ENCODE peak calls at places on chromosomes 11 and 22, in six cellular contexts. A is cardiac fibroblast, O is upper lobe of right lung, I is fibroblast of the aortic adventitia, W is HFF-Myc, Q is fibroblast of pulmonary artery. D is an unnamed sample.

GRCh38 chr22:29665486-29665885 is 54.3 kb upstream of the CABP7 start:
- DNase-seq in A (no peak), O (no peak), I (no peak), W (no peak), Q (no peak), D (no peak)

GRCh38 chr11:94183886-94184264 is 55.2 kb downstream of the PANX1 start:
- DNase-seq in A (peak), O (peak), I (peak), W (no peak), Q (peak), D (no peak)

GRCh38 chr11:84384637-84385227 is 1098.6 kb upstream of the CCDC90B start:
- DNase-seq in A (peak), O (no peak), I (peak), W (peak), Q (peak), D (no peak)

GRCh38 chr11:28666632-28667031 is 558.4 kb downstream of the METTL15 start:
- DNase-seq in A (no peak), O (no peak), I (peak), W (peak), Q (no peak), D (peak)

GRCh38 chr11:74678591-74679512 is 52.4 kb downstream of the CHRDL2 start:
- DNase-seq in A (peak), O (no peak), I (peak), W (no peak), Q (peak), D (no peak)

GRCh38 chr11:122202161-122202950 is 86.3 kb upstream of the BLID start:
- DNase-seq in A (peak), O (no peak), I (peak), W (no peak), Q (peak), D (no peak)

GRCh38 chr11:10943968-10944367 is 86.1 kb upstream of the ZBED5 start:
- DNase-seq in A (no peak), O (no peak), I (peak), W (no peak), Q (peak), D (no peak)

GRCh38 chr11:15613231-15613630 is 498.5 kb downstream of the INSC start:
- DNase-seq in A (no peak), O (no peak), I (peak), W (no peak), Q (no peak), D (no peak)

GRCh38 chr11:72921028-72921716 is 107.0 kb downstream of the ATG16L2 start:
- DNase-seq in A (no peak), O (no peak), I (no peak), W (no peak), Q (no peak), D (no peak)

GRCh38 chr11:29224739-29225384 is 792.0 kb downstream of the KCNA4 start:
- DNase-seq in A (no peak), O (no peak), I (no peak), W (no peak), Q (no peak), D (no peak)

GRCh38 chr11:69462106-69463045 is 19.1 kb upstream of the LINC01488 start:
- DNase-seq in A (no peak), O (no peak), I (no peak), W (no peak), Q (peak), D (no peak)

GRCh38 chr11:116072776-116073175 is 568.6 kb upstream of the CADM1 start:
- DNase-seq in A (no peak), O (no peak), I (no peak), W (no peak), Q (no peak), D (no peak)

GRCh38 chr11:85772700-85773099 is 38.2 kb downstream of the SYTL2 start:
- DNase-seq in A (no peak), O (no peak), I (no peak), W (no peak), Q (no peak), D (peak)

GRCh38 chr11:9717719-9718118 is 53.8 kb downstream of the SWAP70 start:
- DNase-seq in A (no peak), O (no peak), I (no peak), W (no peak), Q (no peak), D (no peak)

GRCh38 chr11:58506935-58507334 is 970 bp downstream of the OR5B21 start:
- DNase-seq in A (no peak), O (no peak), I (no peak), W (no peak), Q (no peak), D (no peak)

GRCh38 chr22:31286360-31287255 is 5.7 kb downstream of the PIK3IP1 start:
- DNase-seq in A (peak), O (no peak), I (no peak), W (no peak), Q (no peak), D (no peak)

GRCh38 chr11:73012121-73012863 is 129.8 kb downstream of the FCHSD2 start:
- DNase-seq in A (peak), O (no peak), I (no peak), W (no peak), Q (peak), D (no peak)

GRCh38 chr11:71948314-71949027 is 19.6 kb downstream of the RNF121 start:
- DNase-seq in A (no peak), O (no peak), I (peak), W (no peak), Q (no peak), D (no peak)

GRCh38 chr22:45976351-45977002 is 485 bp downstream of the WNT7B start:
- DNase-seq in A (no peak), O (peak), I (no peak), W (no peak), Q (no peak), D (no peak)

GRCh38 chr11:130396965-130397364 is 31.4 kb downstream of the ADAMTS8 start:
- DNase-seq in A (no peak), O (no peak), I (no peak), W (no peak), Q (no peak), D (no peak)

GRCh38 chr11:74696932-74697687 is 34.1 kb downstream of the CHRDL2 start:
- DNase-seq in A (peak), O (peak), I (peak), W (no peak), Q (peak), D (peak)

GRCh38 chr22:42691440-42691839 is 29.2 kb downstream of the A4GALT start:
- DNase-seq in A (no peak), O (no peak), I (no peak), W (no peak), Q (no peak), D (no peak)

GRCh38 chr11:111906680-111907079 is 4.9 kb downstream of the CRYAB start:
- DNase-seq in A (no peak), O (no peak), I (no peak), W (no peak), Q (no peak), D (no peak)

GRCh38 chr22:47029244-47030001 is 267.0 kb downstream of the TBC1D22A start:
- DNase-seq in A (no peak), O (peak), I (no peak), W (no peak), Q (no peak), D (no peak)

GRCh38 chr22:50626314-50626855 is 1.6 kb downstream of the ARSA start:
- DNase-seq in A (no peak), O (peak), I (no peak), W (no peak), Q (no peak), D (no peak)

GRCh38 chr11:86926975-86927374 is 28.2 kb downstream of the FZD4 start:
- DNase-seq in A (no peak), O (no peak), I (no peak), W (no peak), Q (no peak), D (no peak)

GRCh38 chr22:50170453-50171318 is at the start of gene PANX2:
- DNase-seq in A (no peak), O (no peak), I (no peak), W (no peak), Q (peak), D (no peak)

GRCh38 chr11:2929880-2930704 is 872 bp upstream of the PHLDA2 start:
- DNase-seq in A (peak), O (peak), I (peak), W (no peak), Q (no peak), D (no peak)

GRCh38 chr22:37982151-37982838 is 2.1 kb downstream of the SOX10 start:
- DNase-seq in A (no peak), O (no peak), I (no peak), W (no peak), Q (no peak), D (no peak)

GRCh38 chr11:121443688-121444275 is 8.3 kb upstream of the SORL1 start:
- DNase-seq in A (no peak), O (no peak), I (no peak), W (no peak), Q (no peak), D (no peak)

GRCh38 chr22:50737728-50738648 is at the start of gene ACR:
- DNase-seq in A (no peak), O (peak), I (no peak), W (no peak), Q (no peak), D (no peak)

GRCh38 chr11:859394-860131 is 16.9 kb downstream of the TSPAN4 start:
- DNase-seq in A (peak), O (no peak), I (peak), W (no peak), Q (peak), D (no peak)

GRCh38 chr11:65539401-65540289 is 14.8 kb downstream of the SCYL1 start:
- DNase-seq in A (no peak), O (no peak), I (no peak), W (no peak), Q (no peak), D (no peak)

GRCh38 chr22:26568207-26568706 is 21.7 kb downstream of the TPST2 start:
- DNase-seq in A (no peak), O (no peak), I (no peak), W (no peak), Q (no peak), D (no peak)

GRCh38 chr11:108135845-108136599 is 14.7 kb downstream of the ACAT1 start:
- DNase-seq in A (peak), O (no peak), I (peak), W (peak), Q (peak), D (no peak)
- TF ChIP-seq CTCF in A (peak), O (no peak), I (peak), W (peak), Q (peak), D (peak)

GRCh38 chr11:79953629-79954028 is 512.8 kb upstream of the TENM4 start:
- DNase-seq in A (no peak), O (no peak), I (no peak), W (no peak), Q (no peak), D (no peak)
- TF ChIP-seq CTCF in A (no peak), O (no peak), I (no peak), W (no peak), Q (no peak), D (no peak)

GRCh38 chr11:34242037-34242625 is 115.7 kb downstream of the ABTB2 start:
- DNase-seq in A (peak), O (no peak), I (peak), W (no peak), Q (peak), D (no peak)

GRCh38 chr11:34239465-34240149 is 118.2 kb downstream of the ABTB2 start:
- DNase-seq in A (no peak), O (no peak), I (no peak), W (no peak), Q (no peak), D (no peak)

GRCh38 chr11:34238533-34238932 is 119.3 kb downstream of the ABTB2 start:
- DNase-seq in A (peak), O (no peak), I (peak), W (no peak), Q (peak), D (no peak)

GRCh38 chr11:34238966-34239365 is 118.8 kb downstream of the ABTB2 start:
- DNase-seq in A (no peak), O (no peak), I (no peak), W (no peak), Q (peak), D (no peak)

GRCh38 chr11:34240150-34240494 is 117.7 kb downstream of the ABTB2 start:
- DNase-seq in A (no peak), O (no peak), I (no peak), W (no peak), Q (no peak), D (no peak)
- TF ChIP-seq CTCF in A (no peak), O (no peak), I (no peak), W (no peak), Q (no peak), D (no peak)

DNA sequence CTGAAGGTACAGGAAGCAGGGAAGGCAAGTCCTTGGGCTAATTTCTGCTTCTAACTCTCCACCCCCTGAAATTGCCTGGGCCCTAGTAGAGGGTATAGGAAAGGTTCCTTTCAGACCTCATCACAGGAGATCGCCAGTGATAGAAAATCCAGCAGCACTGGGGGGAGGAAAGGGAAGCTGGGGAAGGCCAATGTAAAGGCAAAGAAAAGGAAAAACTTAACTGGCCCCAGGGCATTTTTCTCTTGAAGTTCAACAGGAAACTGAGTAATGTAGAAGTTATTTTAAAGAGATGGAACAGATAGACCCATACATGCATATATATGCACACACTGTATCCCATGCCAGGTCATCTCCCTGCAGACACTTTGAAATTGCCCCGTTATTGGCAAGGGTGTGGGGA is 134.0 kb downstream of the TRIM44 start:
- DNase-seq in A (peak), O (no peak), I (peak), W (peak), Q (peak), D (no peak)
- TF ChIP-seq CTCF in A (no peak), O (no peak), I (no peak), W (no peak), Q (no peak), D (no peak)

D was measured in BJ.